ENCODE peak calls at places on chromosomes 7 and 10, in seven cellular contexts. J is A673, H is kidney, C is HT-29, V is AG10803, Q is germinal center, B is IMR-90. O is an unnamed sample.

GRCh38 chr10:15642095-15642494 is 77.6 kb downstream of the ITGA8 start:
- DNase-seq in J (peak; percentile 12), H (no peak), C (no peak), V (peak; percentile 74), Q (no peak), B (peak; percentile 11), O (peak; percentile 35)

GRCh38 chr7:143041346-143041745 is 10.8 kb upstream of the OR6V1 start:
- DNase-seq in J (no peak), H (no peak), C (no peak), V (peak; percentile 45), Q (no peak), B (no peak), O (no peak)

GRCh38 chr7:100435401-100436304 is 644 bp downstream of the PPP1R35 start:
- DNase-seq in J (peak; percentile 32), H (peak; percentile 87), C (peak; percentile 66), V (peak; percentile 27), Q (peak; percentile 77), B (no peak), O (peak; percentile 24)

GRCh38 chr7:45366432-45366831 is 207.7 kb upstream of the ADCY1 start:
- DNase-seq in J (no peak), H (no peak), C (no peak), V (no peak), Q (no peak), B (no peak), O (no peak)

GRCh38 chr7:91112902-91113321 is 151.3 kb upstream of the FZD1 start:
- DNase-seq in J (no peak), H (no peak), C (no peak), V (peak; percentile 47), Q (no peak), B (peak; percentile 82), O (peak; percentile 38)

GRCh38 chr10:128152741-128153583 is 26.7 kb upstream of the MKI67 start:
- DNase-seq in J (no peak), H (no peak), C (no peak), V (no peak), Q (no peak), B (no peak), O (no peak)

GRCh38 chr7:3682028-3682712 is 381.1 kb downstream of the SDK1 start:
- DNase-seq in J (no peak), H (no peak), C (no peak), V (no peak), Q (no peak), B (no peak), O (peak; percentile 13)

GRCh38 chr7:92645114-92645497 is 54.9 kb upstream of the FAM133B start:
- DNase-seq in J (no peak), H (no peak), C (no peak), V (no peak), Q (no peak), B (no peak), O (no peak)

GRCh38 chr7:101465131-101465530 is 102.5 kb downstream of the COL26A1 start:
- DNase-seq in J (no peak), H (peak; percentile 8), C (no peak), V (no peak), Q (no peak), B (no peak), O (no peak)

GRCh38 chr7:135659159-135659837 is 3.0 kb upstream of the STMP1 start:
- DNase-seq in J (no peak), H (no peak), C (no peak), V (no peak), Q (no peak), B (peak; percentile 39), O (peak; percentile 41)

GRCh38 chr10:130577039-130577438 is 440.8 kb downstream of the GLRX3 start:
- DNase-seq in J (no peak), H (no peak), C (no peak), V (no peak), Q (no peak), B (no peak), O (no peak)

GRCh38 chr7:28102778-28103177 is 77.8 kb downstream of the JAZF1 start:
- DNase-seq in J (no peak), H (no peak), C (no peak), V (peak; percentile 54), Q (no peak), B (peak; percentile 84), O (peak; percentile 61)

GRCh38 chr7:151388007-151388297 is 21.9 kb downstream of the WDR86 start:
- DNase-seq in J (no peak), H (no peak), C (no peak), V (no peak), Q (no peak), B (no peak), O (no peak)

GRCh38 chr10:50216894-50217293 is 34.4 kb downstream of the ASAH2 start:
- DNase-seq in J (peak; percentile 92), H (no peak), C (no peak), V (peak; percentile 40), Q (no peak), B (peak; percentile 10), O (peak; percentile 49)

GRCh38 chr7:140568021-140568813 is 72.4 kb downstream of the DENND2A start:
- DNase-seq in J (no peak), H (no peak), C (no peak), V (no peak), Q (no peak), B (no peak), O (no peak)

GRCh38 chr10:7861509-7862120 is 43.3 kb downstream of the TAF3 start:
- DNase-seq in J (no peak), H (no peak), C (no peak), V (no peak), Q (no peak), B (no peak), O (no peak)

GRCh38 chr10:87860156-87860795 is 3.1 kb downstream of the KLLN start:
- DNase-seq in J (peak; percentile 84), H (no peak), C (peak; percentile 72), V (peak; percentile 74), Q (peak; percentile 67), B (peak; percentile 69), O (peak; percentile 76)

GRCh38 chr10:125116652-125117310 is 43.6 kb downstream of the CTBP2 start:
- DNase-seq in J (no peak), H (no peak), C (no peak), V (no peak), Q (no peak), B (no peak), O (no peak)

GRCh38 chr7:84783161-84783803 is 403.6 kb downstream of the SEMA3D start:
- DNase-seq in J (peak; percentile 29), H (no peak), C (peak; percentile 3), V (peak; percentile 10), Q (no peak), B (peak; percentile 39), O (peak; percentile 36)

GRCh38 chr7:152177696-152178404 is 152.4 kb downstream of the GALNT11 start:
- DNase-seq in J (no peak), H (no peak), C (no peak), V (no peak), Q (no peak), B (peak; percentile 23), O (peak; percentile 17)

GRCh38 chr10:122980209-122981065 is at the start of gene PSTK:
- DNase-seq in J (peak; percentile 90), H (peak; percentile 98), C (peak; percentile 94), V (peak; percentile 90), Q (peak; percentile 94), B (peak; percentile 92), O (peak; percentile 95)

GRCh38 chr10:112243713-112244112 is 39.5 kb upstream of the TECTB start:
- DNase-seq in J (no peak), H (no peak), C (no peak), V (no peak), Q (no peak), B (no peak), O (no peak)

GRCh38 chr7:116449441-116449840 is 50.1 kb upstream of the CAV2 start:
- DNase-seq in J (no peak), H (no peak), C (no peak), V (no peak), Q (no peak), B (no peak), O (no peak)

GRCh38 chr7:79709574-79710409 is 256.3 kb upstream of the MAGI2 start:
- DNase-seq in J (peak; percentile 33), H (no peak), C (peak; percentile 54), V (no peak), Q (no peak), B (peak; percentile 56), O (peak; percentile 63)

GRCh38 chr7:100629117-100629711 is 12.1 kb downstream of the TFR2 start:
- DNase-seq in J (peak; percentile 48), H (no peak), C (peak; percentile 71), V (no peak), Q (no peak), B (no peak), O (peak; percentile 32)

GRCh38 chr10:5929442-5929841 is 39.4 kb downstream of the FBH1 start:
- DNase-seq in J (no peak), H (no peak), C (no peak), V (no peak), Q (no peak), B (no peak), O (no peak)

GRCh38 chr10:59582779-59583178 is 126.9 kb downstream of the SLC16A9 start:
- DNase-seq in J (peak; percentile 37), H (no peak), C (no peak), V (no peak), Q (no peak), B (no peak), O (no peak)

GRCh38 chr7:106768324-106768751 is 96.7 kb upstream of the PIK3CG start:
- DNase-seq in J (no peak), H (no peak), C (no peak), V (peak; percentile 53), Q (no peak), B (no peak), O (no peak)

GRCh38 chr10:98456688-98457482 is 10.2 kb upstream of the HPS1 start:
- DNase-seq in J (no peak), H (no peak), C (no peak), V (no peak), Q (no peak), B (no peak), O (no peak)

GRCh38 chr10:74255214-74255613 is 104.2 kb downstream of the ADK start:
- DNase-seq in J (no peak), H (no peak), C (no peak), V (no peak), Q (no peak), B (no peak), O (no peak)

GRCh38 chr7:144391823-144392255 is 11.7 kb downstream of the NOBOX start:
- DNase-seq in J (peak; percentile 78), H (no peak), C (peak; percentile 64), V (peak; percentile 58), Q (peak; percentile 36), B (peak; percentile 39), O (peak; percentile 81)

GRCh38 chr7:2800923-2801682 is 43.0 kb downstream of the GNA12 start:
- DNase-seq in J (peak; percentile 37), H (no peak), C (peak; percentile 60), V (peak; percentile 60), Q (no peak), B (peak; percentile 73), O (peak; percentile 89)

GRCh38 chr7:154198481-154198880 is 146.3 kb downstream of the DPP6 start:
- DNase-seq in J (no peak), H (no peak), C (no peak), V (no peak), Q (no peak), B (no peak), O (no peak)

GRCh38 chr7:28533731-28534531 is 121.6 kb downstream of the CREB5 start:
- DNase-seq in J (no peak), H (no peak), C (no peak), V (peak; percentile 8), Q (no peak), B (peak; percentile 78), O (peak; percentile 30)

GRCh38 chr10:86666538-86666937 is 1.8 kb upstream of the LDB3 start:
- DNase-seq in J (no peak), H (no peak), C (no peak), V (no peak), Q (no peak), B (no peak), O (no peak)